ENCODE peak calls at places on chromosomes 3 and 15, in six cellular contexts. G is stimulated activated CD8-positive, alpha-beta memory T cell treated with anti-CD3 and anti-CD28 coated beads, Interleukin-4, amount 100 ng/mL, for 4 hours; L is stimulated activated CD4-positive, alpha-beta T cell treated with anti-CD3 and anti-CD28 coated beads, Interleukin-4, amount 100 ng/mL, for 4 hours; T is EH; K is GM12865; M is cardiac fibroblast. B is an unnamed sample.

GRCh38 chr3:21902956-21903355 is 151.9 kb upstream of the ZNF385D start:
- DNase-seq in L (no peak), G (no peak), M (no peak), T (no peak), K (no peak), B (no peak)

GRCh38 chr15:41805711-41806110 is 22.2 kb upstream of the JMJD7 start:
- DNase-seq in L (no peak), K (no peak), G (no peak), M (no peak), T (no peak), B (no peak)

GRCh38 chr15:62390793-62391543 is 225.9 kb upstream of the C2CD4B start:
- DNase-seq in L (no peak), T (peak; percentile 57), K (peak; percentile 37), G (no peak), M (peak; percentile 41), B (no peak)

GRCh38 chr3:112048911-112049310 is 14.4 kb downstream of the TMPRSS7 start:
- DNase-seq in T (no peak), G (no peak), L (no peak), K (no peak), M (no peak), B (no peak)

GRCh38 chr3:34216713-34217346 is 418.4 kb downstream of the PDCD6IP start:
- DNase-seq in T (no peak), L (no peak), M (no peak), G (no peak), K (no peak), B (no peak)

GRCh38 chr3:161028485-161029018 is 76.6 kb downstream of the B3GALNT1 start:
- DNase-seq in M (no peak), K (no peak), T (no peak), L (no peak), G (no peak), B (no peak)

GRCh38 chr15:101004986-101005747 is 86.0 kb downstream of the LRRK1 start:
- DNase-seq in G (no peak), L (no peak), K (no peak), T (no peak), M (no peak), B (no peak)

GRCh38 chr3:90062018-90062417 is 954.6 kb downstream of the EPHA3 start:
- DNase-seq in G (no peak), L (no peak), K (no peak), T (no peak), M (peak; percentile 66), B (peak; percentile 35)

GRCh38 chr15:43749690-43750345 is 3.6 kb downstream of the PDIA3 start:
- DNase-seq in K (peak; percentile 88), G (no peak), L (peak; percentile 43), M (no peak), T (no peak), B (no peak)

GRCh38 chr3:77460326-77460725 is 420.4 kb downstream of the ROBO2 start:
- DNase-seq in K (no peak), T (peak; percentile 85), M (no peak), G (no peak), L (no peak), B (no peak)

GRCh38 chr15:94266789-94267188 is 35.4 kb downstream of the MCTP2 start:
- DNase-seq in T (no peak), G (no peak), M (no peak), K (no peak), L (no peak), B (no peak)

GRCh38 chr15:75350601-75351331 is 3.9 kb downstream of the NEIL1 start:
- DNase-seq in G (no peak), K (no peak), M (no peak), T (no peak), L (no peak), B (no peak)

GRCh38 chr3:133930341-133930933 is 34.8 kb upstream of the RAB6B start:
- DNase-seq in L (no peak), G (no peak), K (peak; percentile 59), T (peak; percentile 80), M (peak; percentile 90), B (peak; percentile 71)

GRCh38 chr15:76059320-76060097 is at the start of gene TMEM266:
- DNase-seq in M (peak; percentile 9), L (no peak), G (no peak), K (peak; percentile 52), T (peak; percentile 15), B (peak; percentile 13)

GRCh38 chr15:36632196-36632595 is 52.8 kb downstream of the CDIN1 start:
- DNase-seq in K (no peak), L (no peak), G (no peak), M (peak; percentile 34), T (peak; percentile 80), B (peak; percentile 13)

GRCh38 chr15:90970274-90970673 is 15.6 kb downstream of the RCCD1 start:
- DNase-seq in L (no peak), M (no peak), G (no peak), K (no peak), T (no peak), B (no peak)

GRCh38 chr15:86620636-86621349 is 541.1 kb downstream of the AGBL1 start:
- DNase-seq in K (no peak), G (no peak), T (no peak), M (no peak), L (no peak), B (no peak)

GRCh38 chr3:177598110-177598833 is 401.0 kb upstream of the TBL1XR1 start:
- DNase-seq in K (no peak), L (no peak), T (peak; percentile 31), M (peak; percentile 43), G (no peak), B (no peak)

GRCh38 chr3:12833226-12834161 is 7.9 kb downstream of the RPL32 start:
- DNase-seq in T (no peak), K (no peak), L (no peak), G (no peak), M (no peak), B (no peak)

GRCh38 chr3:197465197-197465995 is 90.4 kb downstream of the BDH1 start:
- DNase-seq in G (no peak), T (no peak), M (no peak), L (no peak), K (no peak), B (no peak)

GRCh38 chr3:41200669-41201021 is 1.3 kb downstream of the CTNNB1 start:
- DNase-seq in M (peak; percentile 57), G (no peak), K (peak; percentile 23), T (peak; percentile 78), L (no peak), B (peak; percentile 31)